ENCODE peak calls at places on chromosome 20, in four cellular contexts. Q, P, T and X are unnamed samples.

GRCh38 chr20:2330090-2330695 is 34.4 kb downstream of the TGM3 start:
- DNase-seq in T (no peak), P (no peak), Q (no peak), X (no peak)

GRCh38 chr20:57426831-57427230 is 35.6 kb downstream of the RBM38 start:
- DNase-seq in P (no peak), Q (peak), T (no peak), X (no peak)

GRCh38 chr20:25295386-25296093 is 47.7 kb downstream of the PYGB start:
- DNase-seq in P (peak), Q (no peak), T (no peak), X (no peak)

GRCh38 chr20:39676857-39677351 is 714.8 kb downstream of the DHX35 start:
- DNase-seq in P (no peak), Q (no peak), T (no peak), X (peak)

GRCh38 chr20:22459754-22460153 is 124.6 kb downstream of the FOXA2 start:
- DNase-seq in T (no peak), P (no peak), Q (no peak), X (no peak)

GRCh38 chr20:51700809-51701285 is 67.3 kb downstream of the ATP9A start:
- DNase-seq in Q (no peak), P (no peak), T (no peak), X (peak)

GRCh38 chr20:23156842-23157423 is 70.8 kb upstream of the CD93 start:
- DNase-seq in P (no peak), T (no peak), Q (no peak), X (no peak)

GRCh38 chr20:51650685-51651134 is 108.2 kb upstream of the NFATC2 start:
- DNase-seq in P (no peak), T (no peak), Q (no peak), X (no peak)

GRCh38 chr20:25394996-25395395 is 4.4 kb upstream of the ABHD12 start:
- DNase-seq in T (no peak), Q (no peak), P (no peak), X (no peak)

GRCh38 chr20:47674686-47675085 is 110.6 kb downstream of the SULF2 start:
- DNase-seq in T (no peak), P (no peak), Q (no peak), X (no peak)

GRCh38 chr20:4853787-4854295 is 132.1 kb downstream of the PRND start:
- DNase-seq in T (no peak), P (no peak), Q (no peak), X (no peak)

GRCh38 chr20:47735412-47736400 is 49.6 kb downstream of the SULF2 start:
- DNase-seq in T (no peak), Q (peak), P (peak), X (no peak)

GRCh38 chr20:62648318-62648995 is 6.2 kb downstream of the SLCO4A1 start:
- DNase-seq in Q (no peak), P (no peak), T (no peak), X (no peak)

GRCh38 chr20:57023997-57024396 is 242.4 kb downstream of the BMP7 start:
- DNase-seq in T (no peak), P (no peak), Q (no peak), X (no peak)

DNA sequence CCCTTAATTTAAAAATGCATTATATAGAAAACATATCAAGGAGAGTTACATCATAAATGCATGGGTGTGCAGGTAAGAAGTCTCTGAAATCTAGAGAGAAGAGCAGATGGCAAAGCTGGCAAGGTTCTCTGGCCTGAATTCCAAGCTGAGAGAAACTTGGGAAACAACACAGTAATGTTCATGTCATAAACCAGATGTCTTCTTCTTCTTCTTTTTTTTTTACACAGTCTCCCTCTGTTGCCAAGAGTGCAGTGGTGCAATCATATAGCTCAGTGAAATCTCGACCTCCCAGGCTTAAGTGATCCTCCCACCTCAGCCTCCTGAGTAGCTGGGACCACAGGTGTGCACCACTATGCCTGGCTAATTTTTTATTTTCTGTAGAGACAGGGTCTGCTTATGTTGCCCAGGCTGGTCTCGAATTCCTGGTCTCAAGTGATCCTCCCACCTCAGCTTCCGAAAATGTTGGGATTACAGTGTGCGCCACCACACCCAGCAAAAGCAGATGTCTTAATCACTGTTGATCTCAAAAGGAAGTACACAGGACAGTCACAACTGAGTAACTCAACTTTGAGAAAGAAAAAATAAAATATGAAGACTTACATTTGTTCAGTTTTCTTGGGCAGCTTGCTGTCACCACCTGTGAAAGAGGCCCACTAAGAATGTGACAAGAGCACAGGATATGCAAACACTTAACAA is 77.3 kb downstream of the DNAAF9 start:
- DNase-seq in Q (no peak), P (no peak), T (no peak), X (no peak)
- TF ChIP-seq CTCF in Q (no peak), P (no peak), T (no peak), X (no peak)

DNA sequence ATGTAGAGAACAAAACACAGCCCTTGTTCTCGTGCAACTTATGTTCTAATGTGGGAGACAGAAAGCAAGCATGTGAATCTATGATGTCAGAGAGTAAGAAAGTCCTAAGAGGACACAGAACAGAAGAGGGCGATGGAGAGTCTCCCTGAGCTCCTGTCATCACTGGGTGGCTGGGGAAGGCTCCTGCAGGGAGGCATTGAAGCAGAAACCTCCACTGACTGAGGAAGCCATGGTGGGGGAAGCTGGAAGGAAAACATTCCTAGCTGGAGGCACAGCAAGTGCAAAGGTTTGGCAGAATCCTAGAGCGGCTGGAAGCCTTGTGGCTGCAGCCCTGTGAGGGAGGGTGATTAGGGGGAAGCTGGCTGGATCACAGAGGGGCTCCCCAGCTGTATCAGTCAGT is 248.0 kb downstream of the CDH26 start:
- DNase-seq in T (no peak), P (no peak), Q (no peak), X (peak)
- TF ChIP-seq CTCF in T (no peak), P (peak), Q (no peak), X (no peak)

DNA sequence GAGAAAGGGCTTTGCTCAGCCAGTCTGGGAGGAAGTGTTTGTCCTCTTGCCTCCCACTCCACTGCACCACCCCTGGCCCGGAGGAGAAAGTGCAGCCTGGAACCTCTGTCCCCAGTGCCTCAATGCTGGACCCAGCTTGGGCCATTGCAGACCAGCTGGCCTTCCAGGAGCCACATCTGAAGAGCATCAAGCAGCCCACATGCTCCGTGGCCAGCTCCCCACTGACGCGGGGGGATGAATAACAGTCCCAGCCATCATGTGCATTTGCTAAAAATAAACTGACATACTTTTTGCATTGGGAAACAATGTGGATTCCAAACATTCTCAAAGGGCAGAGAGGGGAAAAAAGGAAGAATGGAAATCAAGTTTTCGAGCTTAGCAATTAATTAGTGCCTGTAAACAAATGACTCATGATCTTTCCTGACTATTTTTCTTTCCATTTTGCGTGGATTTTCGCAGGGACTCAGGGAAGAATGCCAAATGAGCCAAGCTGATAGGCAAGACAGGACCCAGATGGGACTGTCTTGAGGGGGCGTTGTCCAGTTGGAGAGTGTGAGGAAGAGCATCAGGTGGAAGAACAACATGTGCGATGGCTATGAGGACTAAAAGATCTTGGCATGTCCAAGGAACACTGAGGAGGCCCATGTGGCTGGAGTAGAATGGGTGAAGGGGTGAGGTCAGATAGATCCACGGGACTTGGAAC is 34.1 kb downstream of the CEBPB start:
- DNase-seq in Q (no peak), T (peak), P (peak), X (no peak)
- TF ChIP-seq CTCF in Q (no peak), T (peak), P (peak), X (no peak)

GRCh38 chr20:11429168-11429567 is 488.5 kb upstream of the BTBD3 start:
- DNase-seq in T (no peak), P (no peak), Q (no peak), X (no peak)
- TF ChIP-seq CTCF in T (no peak), P (no peak), Q (no peak), X (no peak)

GRCh38 chr20:401682-402495 is 6.2 kb upstream of the RBCK1 start:
- DNase-seq in P (no peak), Q (peak), T (no peak), X (no peak)
- TF ChIP-seq CTCF in P (no peak), Q (no peak), T (no peak), X (no peak)

DNA sequence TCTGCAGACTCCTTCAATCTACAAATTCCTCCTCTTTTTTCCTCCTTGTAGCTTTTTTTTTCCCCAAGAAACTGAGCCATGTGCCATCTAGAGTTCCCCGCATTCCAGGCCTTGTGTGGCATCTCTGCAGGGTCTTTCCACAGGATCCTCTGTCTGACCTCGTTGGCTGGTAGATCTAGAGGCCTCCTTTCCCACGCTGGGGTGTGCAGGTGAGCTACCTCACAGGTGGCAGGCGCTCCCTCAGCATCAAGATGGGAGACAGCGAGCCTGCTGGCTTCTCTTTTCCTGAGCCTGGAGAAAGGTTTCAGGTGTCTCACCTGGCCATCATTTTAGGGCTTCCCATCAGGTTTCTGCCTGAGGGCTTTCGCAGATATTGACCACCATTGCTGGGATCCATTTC is 9.6 kb upstream of the NELFCD start:
- DNase-seq in Q (no peak), P (no peak), T (no peak), X (no peak)
- TF ChIP-seq CTCF in Q (no peak), P (no peak), T (no peak), X (no peak)